ENCODE peak calls at places on chromosomes 11 and 22, in four cellular contexts. One of them, this sample, is unnamed.
A peak's percentile ranks its signal among the peaks of the same experiment; 100 is the strongest.

GRCh38 chr22:17638182-17638431 is 450 bp upstream of the BCL2L13 start:
- DNase-seq in skeletal muscle cell: no peak
- DNase-seq in BJ: no peak
- DNase-seq in BE2C: no peak
- DNase-seq in this sample: no peak

GRCh38 chr11:32094931-32095330 is 4.1 kb downstream of the RCN1 start:
- DNase-seq in skeletal muscle cell: no peak
- DNase-seq in BJ: no peak
- DNase-seq in BE2C: no peak
- DNase-seq in this sample: no peak

GRCh38 chr11:60711316-60711715 is 11.9 kb downstream of the MS4A8 start:
- DNase-seq in skeletal muscle cell: no peak
- DNase-seq in BJ: no peak
- DNase-seq in BE2C: no peak
- DNase-seq in this sample: no peak

GRCh38 chr22:41480397-41480735 is 11.4 kb downstream of the ACO2 start:
- DNase-seq in skeletal muscle cell: peak; percentile 72
- DNase-seq in BJ: no peak
- DNase-seq in BE2C: no peak
- DNase-seq in this sample: no peak

GRCh38 chr11:75105462-75105925 is 8.8 kb upstream of the OR2AT4 start:
- DNase-seq in skeletal muscle cell: no peak
- DNase-seq in BJ: no peak
- DNase-seq in BE2C: peak; percentile 56
- DNase-seq in this sample: no peak

GRCh38 chr11:61007383-61007970 is 36.0 kb downstream of the CD6 start:
- DNase-seq in skeletal muscle cell: no peak
- DNase-seq in BJ: no peak
- DNase-seq in BE2C: no peak
- DNase-seq in this sample: no peak

GRCh38 chr11:8768625-8769333 is 86.2 kb downstream of the RPL27A start:
- DNase-seq in skeletal muscle cell: peak; percentile 32
- DNase-seq in BJ: no peak
- DNase-seq in BE2C: no peak
- DNase-seq in this sample: no peak

GRCh38 chr22:41526226-41526531 is 18.1 kb downstream of the POLR3H start:
- DNase-seq in skeletal muscle cell: no peak
- DNase-seq in BJ: no peak
- DNase-seq in BE2C: no peak
- DNase-seq in this sample: no peak

GRCh38 chr22:23125512-23126103 is 16.2 kb downstream of the RSPH14 start:
- DNase-seq in skeletal muscle cell: no peak
- DNase-seq in BJ: no peak
- DNase-seq in BE2C: no peak
- DNase-seq in this sample: no peak

GRCh38 chr11:79274636-79275315 is 166.1 kb downstream of the TENM4 start:
- DNase-seq in skeletal muscle cell: peak; percentile 32
- DNase-seq in BJ: peak; percentile 45
- DNase-seq in BE2C: no peak
- DNase-seq in this sample: peak; percentile 36

GRCh38 chr22:47448231-47449035 is 686.0 kb downstream of the TBC1D22A start:
- DNase-seq in skeletal muscle cell: no peak
- DNase-seq in BJ: no peak
- DNase-seq in BE2C: no peak
- DNase-seq in this sample: peak; percentile 83

GRCh38 chr11:89608234-89608966 is 101.7 kb upstream of the TRIM77 start:
- DNase-seq in skeletal muscle cell: no peak
- DNase-seq in BJ: no peak
- DNase-seq in BE2C: no peak
- DNase-seq in this sample: no peak

GRCh38 chr11:42992594-42992993 is 319.2 kb upstream of the API5 start:
- DNase-seq in skeletal muscle cell: no peak
- DNase-seq in BJ: no peak
- DNase-seq in BE2C: no peak
- DNase-seq in this sample: no peak

GRCh38 chr22:35476341-35476740 is 64.3 kb upstream of the RASD2 start:
- DNase-seq in skeletal muscle cell: peak; percentile 29
- DNase-seq in BJ: no peak
- DNase-seq in BE2C: no peak
- DNase-seq in this sample: no peak

GRCh38 chr22:32534252-32535215 is 59.9 kb downstream of the FBXO7 start:
- DNase-seq in skeletal muscle cell: no peak
- DNase-seq in BJ: peak; percentile 50
- DNase-seq in BE2C: no peak
- DNase-seq in this sample: no peak

GRCh38 chr11:77151804-77152513 is 23.9 kb downstream of the MYO7A start:
- DNase-seq in skeletal muscle cell: no peak
- DNase-seq in BJ: no peak
- DNase-seq in BE2C: no peak
- DNase-seq in this sample: no peak

GRCh38 chr11:102780491-102780918 is at the start of gene MMP10:
- DNase-seq in skeletal muscle cell: no peak
- DNase-seq in BJ: no peak
- DNase-seq in BE2C: no peak
- DNase-seq in this sample: no peak

GRCh38 chr11:108289699-108290098 is 66.8 kb downstream of the ATM start:
- DNase-seq in skeletal muscle cell: no peak
- DNase-seq in BJ: no peak
- DNase-seq in BE2C: no peak
- DNase-seq in this sample: no peak

GRCh38 chr11:8989411-8989810 is 14.4 kb downstream of the NRIP3 start:
- DNase-seq in skeletal muscle cell: peak; percentile 15
- DNase-seq in BJ: no peak
- DNase-seq in BE2C: no peak
- DNase-seq in this sample: no peak

GRCh38 chr11:47466201-47466600 is 17.3 kb upstream of the RAPSN start:
- DNase-seq in skeletal muscle cell: no peak
- DNase-seq in BJ: no peak
- DNase-seq in BE2C: no peak
- DNase-seq in this sample: no peak

GRCh38 chr11:86814775-86815174 is 14.4 kb downstream of the PRSS23 start:
- DNase-seq in skeletal muscle cell: peak; percentile 82
- DNase-seq in BJ: no peak
- DNase-seq in BE2C: no peak
- DNase-seq in this sample: no peak

GRCh38 chr22:45164217-45165123 is 745 bp downstream of the NUP50 start:
- DNase-seq in skeletal muscle cell: no peak
- DNase-seq in BJ: no peak
- DNase-seq in BE2C: peak; percentile 41
- DNase-seq in this sample: no peak

GRCh38 chr11:48062649-48063048 is 82.3 kb downstream of the PTPRJ start:
- DNase-seq in skeletal muscle cell: no peak
- DNase-seq in BJ: no peak
- DNase-seq in BE2C: no peak
- DNase-seq in this sample: no peak

GRCh38 chr11:48006301-48006992 is 26.1 kb downstream of the PTPRJ start:
- DNase-seq in skeletal muscle cell: peak; percentile 35
- DNase-seq in BJ: no peak
- DNase-seq in BE2C: no peak
- DNase-seq in this sample: no peak

GRCh38 chr11:43988040-43988793 is 45.8 kb downstream of the C11orf96 start:
- DNase-seq in skeletal muscle cell: peak; percentile 65
- DNase-seq in BJ: no peak
- DNase-seq in BE2C: no peak
- DNase-seq in this sample: peak; percentile 60

GRCh38 chr22:46578824-46579561 is 41.2 kb upstream of the GRAMD4 start:
- DNase-seq in skeletal muscle cell: no peak
- DNase-seq in BJ: no peak
- DNase-seq in BE2C: peak; percentile 75
- DNase-seq in this sample: no peak

GRCh38 chr11:92269021-92269420 is 44.4 kb downstream of the FAT3 start:
- DNase-seq in skeletal muscle cell: no peak
- DNase-seq in BJ: peak; percentile 35
- DNase-seq in BE2C: no peak
- DNase-seq in this sample: no peak

GRCh38 chr22:18000441-18001039 is 23.8 kb downstream of the MICAL3 start:
- DNase-seq in skeletal muscle cell: no peak
- DNase-seq in BJ: no peak
- DNase-seq in BE2C: peak; percentile 61
- DNase-seq in this sample: no peak

GRCh38 chr11:86797133-86797532 is 3.2 kb upstream of the PRSS23 start:
- DNase-seq in skeletal muscle cell: no peak
- DNase-seq in BJ: no peak
- DNase-seq in BE2C: no peak
- DNase-seq in this sample: no peak

GRCh38 chr11:10505278-10506012 is 35.5 kb downstream of the RNF141 start:
- DNase-seq in skeletal muscle cell: no peak
- DNase-seq in BJ: no peak
- DNase-seq in BE2C: no peak
- DNase-seq in this sample: no peak

GRCh38 chr22:42271906-42272305 is 1.5 kb upstream of the TCF20 start:
- DNase-seq in skeletal muscle cell: no peak
- DNase-seq in BJ: no peak
- DNase-seq in BE2C: no peak
- DNase-seq in this sample: peak; percentile 59

GRCh38 chr11:34483475-34483874 is 30.1 kb downstream of the ELF5 start:
- DNase-seq in skeletal muscle cell: no peak
- DNase-seq in BJ: no peak
- DNase-seq in BE2C: no peak
- DNase-seq in this sample: no peak
- H3K4me3 ChIP-seq in skeletal muscle cell: no peak overlapping the region
- H3K4me3 ChIP-seq in BJ: no peak overlapping the region
- H3K4me3 ChIP-seq in BE2C: no peak overlapping the region
- H3K4me3 ChIP-seq in this sample: no peak overlapping the region

GRCh38 chr11:67405196-67405567 is 1.3 kb downstream of the TBC1D10C start:
- DNase-seq in skeletal muscle cell: no peak
- DNase-seq in BJ: no peak
- DNase-seq in BE2C: no peak
- DNase-seq in this sample: no peak
- H3K4me3 ChIP-seq in skeletal muscle cell: no peak overlapping the region
- H3K4me3 ChIP-seq in BJ: no peak overlapping the region
- H3K4me3 ChIP-seq in BE2C: no peak overlapping the region
- H3K4me3 ChIP-seq in this sample: no peak overlapping the region

GRCh38 chr22:39526736-39527171 is 5.8 kb downstream of the RPS19BP1 start:
- DNase-seq in skeletal muscle cell: no peak
- DNase-seq in BJ: no peak
- DNase-seq in BE2C: no peak
- DNase-seq in this sample: no peak

GRCh38 chr22:39524753-39525657 is 4.6 kb downstream of the ATF4 start:
- DNase-seq in skeletal muscle cell: no peak
- DNase-seq in BJ: no peak
- DNase-seq in BE2C: no peak
- DNase-seq in this sample: no peak

GRCh38 chr22:39525658-39525975 is 5.3 kb downstream of the ATF4 start:
- DNase-seq in skeletal muscle cell: no peak
- DNase-seq in BJ: no peak
- DNase-seq in BE2C: no peak
- DNase-seq in this sample: no peak

GRCh38 chr22:39522567-39523300 is 2.4 kb downstream of the ATF4 start:
- DNase-seq in skeletal muscle cell: no peak
- DNase-seq in BJ: no peak
- DNase-seq in BE2C: peak; percentile 52
- DNase-seq in this sample: no peak

DNA sequence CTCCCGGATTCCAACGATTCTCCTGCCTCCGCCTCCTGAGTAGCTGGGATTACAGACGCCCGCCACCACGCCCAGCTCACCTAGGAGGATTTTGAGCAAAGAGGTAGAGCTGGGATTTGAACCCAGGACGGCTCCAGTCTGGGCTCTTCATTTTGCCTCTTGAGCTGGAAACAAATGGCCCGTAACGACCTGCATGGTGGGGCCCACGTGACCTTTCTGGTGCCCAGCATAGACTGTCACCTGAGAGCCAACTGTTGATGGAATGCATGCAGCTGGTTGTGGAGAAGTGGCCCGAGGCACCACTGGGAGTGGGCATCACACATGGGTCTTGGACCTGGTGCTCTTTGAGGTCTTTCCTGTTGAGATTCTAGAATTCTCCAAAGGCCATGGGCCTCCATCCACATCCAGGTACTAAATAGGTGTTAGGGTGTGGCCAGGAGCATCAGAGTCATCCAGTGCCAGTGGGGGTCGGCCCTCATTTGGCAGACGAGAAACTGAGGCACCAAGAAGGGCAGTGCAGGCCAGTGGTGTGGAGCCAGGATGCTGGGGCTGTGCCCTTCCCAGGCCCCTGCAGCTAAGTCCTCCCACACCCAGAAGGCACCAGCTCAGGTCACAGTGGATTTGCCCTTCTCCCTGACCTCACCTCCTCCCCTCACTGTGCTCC is 3.9 kb downstream of the ATF4 start:
- DNase-seq in skeletal muscle cell: no peak
- DNase-seq in BJ: no peak
- DNase-seq in BE2C: no peak
- DNase-seq in this sample: no peak
- H3K4me3 ChIP-seq in skeletal muscle cell: no peak overlapping the region
- H3K4me3 ChIP-seq in BJ: no peak overlapping the region
- H3K4me3 ChIP-seq in BE2C: no peak overlapping the region
- H3K4me3 ChIP-seq in this sample: no peak overlapping the region

DNA sequence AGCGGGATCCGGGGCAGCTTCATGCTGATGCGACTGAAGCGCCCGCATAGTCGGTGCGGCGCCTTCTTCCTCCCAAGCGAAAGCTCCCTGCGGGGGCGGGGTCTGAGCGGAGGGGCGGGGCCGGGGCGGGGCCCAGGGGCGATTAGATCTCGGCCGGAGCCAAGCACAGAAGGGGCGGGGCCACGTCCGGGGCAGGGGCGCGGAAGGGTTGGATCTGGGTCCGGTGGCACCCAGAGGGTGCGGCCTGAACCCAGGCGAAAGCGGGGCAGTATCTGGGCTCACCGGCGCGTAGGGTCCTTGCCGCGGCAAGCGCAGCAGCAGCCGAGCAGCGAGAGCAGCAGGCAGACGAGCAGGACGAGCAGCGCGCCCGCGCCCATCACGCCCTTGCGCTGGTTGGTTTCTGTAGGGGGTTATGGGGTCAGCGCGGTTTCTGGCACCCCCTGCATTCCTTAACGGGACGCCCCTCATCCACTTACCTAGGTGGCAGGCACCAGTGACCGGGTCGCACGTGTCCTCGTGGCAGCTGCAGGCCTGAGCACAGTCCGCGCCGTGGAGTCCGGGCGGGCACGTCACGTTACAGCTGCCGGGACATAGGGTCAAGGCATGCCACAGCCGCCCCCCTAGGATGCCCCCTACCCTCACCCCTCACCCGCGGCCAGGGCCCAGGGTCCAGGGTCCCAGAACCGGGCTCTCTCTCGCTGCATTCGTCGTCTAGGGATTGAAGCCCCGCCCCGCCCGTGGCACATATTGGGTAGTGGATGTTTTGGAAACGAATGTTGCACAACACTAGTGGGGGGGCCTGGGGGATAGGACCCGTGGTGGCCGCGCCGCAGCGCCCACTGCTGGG is 8.1 kb downstream of the SCARF2 start:
- DNase-seq in skeletal muscle cell: no peak
- DNase-seq in BJ: no peak
- DNase-seq in BE2C: no peak
- DNase-seq in this sample: peak; percentile 91
- H3K4me3 ChIP-seq in skeletal muscle cell: no peak overlapping the region
- H3K4me3 ChIP-seq in BJ: no peak overlapping the region
- H3K4me3 ChIP-seq in BE2C: no peak overlapping the region
- H3K4me3 ChIP-seq in this sample: peak overlapping the region; percentile 1

DNA sequence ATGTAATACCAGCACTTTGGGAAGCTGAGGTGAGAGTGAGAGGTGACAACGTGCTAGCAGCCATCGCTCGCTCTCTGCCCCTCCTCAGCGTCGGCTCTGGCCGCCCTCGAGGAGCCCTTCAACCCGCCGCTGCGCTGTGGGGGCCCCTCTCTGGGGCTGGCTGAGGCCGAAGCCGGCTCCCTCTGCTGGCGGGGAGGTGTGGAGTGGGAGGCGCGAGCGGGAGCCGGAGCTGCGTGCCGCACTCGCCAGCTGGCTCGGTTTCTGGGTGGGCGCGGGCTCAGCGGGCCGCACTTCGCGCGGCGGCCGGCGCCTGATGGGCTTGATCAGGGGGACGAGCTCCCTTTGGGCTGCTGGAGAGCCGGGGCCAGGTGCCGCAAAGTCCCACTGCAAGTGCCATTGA is 98.9 kb upstream of the UBASH3B start:
- DNase-seq in skeletal muscle cell: no peak
- DNase-seq in BJ: no peak
- DNase-seq in BE2C: peak; percentile 54
- DNase-seq in this sample: no peak
- H3K4me3 ChIP-seq in skeletal muscle cell: no peak overlapping the region
- H3K4me3 ChIP-seq in BJ: peak overlapping the region; percentile 11
- H3K4me3 ChIP-seq in BE2C: no peak overlapping the region
- H3K4me3 ChIP-seq in this sample: no peak overlapping the region